ENCODE peak calls at places on chromosome 20, in five cellular contexts. One of them, this sample, is unnamed.

GRCh38 chr20:62305765-62306431 is 3.1 kb downstream of the ADRM1 start:
- DNase-seq in cardiac muscle cell: no peak
- DNase-seq in A549: no peak
- DNase-seq in AG04449: no peak
- DNase-seq in brain microvascular endothelial cell: no peak
- DNase-seq in this sample: no peak

GRCh38 chr20:2658414-2659354 is 5.3 kb downstream of the IDH3B start:
- DNase-seq in brain microvascular endothelial cell: no peak
- DNase-seq in A549: peak; percentile 52
- DNase-seq in cardiac muscle cell: no peak
- DNase-seq in AG04449: no peak
- DNase-seq in this sample: no peak

GRCh38 chr20:31494131-31494530 is 19.0 kb downstream of the REM1 start:
- DNase-seq in cardiac muscle cell: no peak
- DNase-seq in brain microvascular endothelial cell: no peak
- DNase-seq in AG04449: no peak
- DNase-seq in A549: peak; percentile 43
- DNase-seq in this sample: no peak

GRCh38 chr20:57870597-57871236 is 160.9 kb upstream of the PMEPA1 start:
- DNase-seq in cardiac muscle cell: no peak
- DNase-seq in A549: no peak
- DNase-seq in AG04449: no peak
- DNase-seq in brain microvascular endothelial cell: no peak
- DNase-seq in this sample: no peak

GRCh38 chr20:46182801-46183200 is 64.7 kb downstream of the CD40 start:
- DNase-seq in cardiac muscle cell: no peak
- DNase-seq in AG04449: no peak
- DNase-seq in A549: no peak
- DNase-seq in brain microvascular endothelial cell: no peak
- DNase-seq in this sample: no peak

GRCh38 chr20:5863040-5863811 is 87.1 kb downstream of the TRMT6 start:
- DNase-seq in A549: no peak
- DNase-seq in brain microvascular endothelial cell: peak; percentile 82
- DNase-seq in AG04449: peak; percentile 28
- DNase-seq in cardiac muscle cell: no peak
- DNase-seq in this sample: peak; percentile 57

GRCh38 chr20:31844737-31845299 is 586 bp downstream of the FOXS1 start:
- DNase-seq in AG04449: no peak
- DNase-seq in cardiac muscle cell: no peak
- DNase-seq in brain microvascular endothelial cell: no peak
- DNase-seq in A549: no peak
- DNase-seq in this sample: no peak

GRCh38 chr20:10733122-10733521 is 59.3 kb upstream of the JAG1 start:
- DNase-seq in cardiac muscle cell: no peak
- DNase-seq in brain microvascular endothelial cell: no peak
- DNase-seq in AG04449: no peak
- DNase-seq in A549: no peak
- DNase-seq in this sample: no peak

GRCh38 chr20:19347943-19348456 is 135.6 kb downstream of the SLC24A3 start:
- DNase-seq in AG04449: no peak
- DNase-seq in cardiac muscle cell: no peak
- DNase-seq in brain microvascular endothelial cell: no peak
- DNase-seq in A549: no peak
- DNase-seq in this sample: no peak

GRCh38 chr20:31839782-31840487 is 5.5 kb downstream of the FOXS1 start:
- DNase-seq in cardiac muscle cell: no peak
- DNase-seq in AG04449: no peak
- DNase-seq in brain microvascular endothelial cell: no peak
- DNase-seq in A549: no peak
- DNase-seq in this sample: no peak

GRCh38 chr20:21808863-21809664 is 103.6 kb downstream of the PAX1 start:
- DNase-seq in cardiac muscle cell: peak; percentile 82
- DNase-seq in A549: peak; percentile 66
- DNase-seq in AG04449: no peak
- DNase-seq in brain microvascular endothelial cell: no peak
- DNase-seq in this sample: no peak

GRCh38 chr20:49674383-49675352 is 39.0 kb downstream of the B4GALT5 start:
- DNase-seq in brain microvascular endothelial cell: no peak
- DNase-seq in AG04449: no peak
- DNase-seq in cardiac muscle cell: no peak
- DNase-seq in A549: peak; percentile 85
- DNase-seq in this sample: no peak

GRCh38 chr20:44643596-44644383 is 7.7 kb downstream of the ADA start:
- DNase-seq in brain microvascular endothelial cell: peak; percentile 95
- DNase-seq in AG04449: peak; percentile 28
- DNase-seq in cardiac muscle cell: peak; percentile 41
- DNase-seq in A549: peak; percentile 62
- DNase-seq in this sample: peak; percentile 53

GRCh38 chr20:23116301-23117089 is 30.4 kb upstream of the CD93 start:
- DNase-seq in AG04449: peak; percentile 40
- DNase-seq in A549: no peak
- DNase-seq in brain microvascular endothelial cell: no peak
- DNase-seq in cardiac muscle cell: peak; percentile 27
- DNase-seq in this sample: no peak

GRCh38 chr20:47724910-47725247 is 60.4 kb downstream of the SULF2 start:
- DNase-seq in A549: no peak
- DNase-seq in cardiac muscle cell: no peak
- DNase-seq in brain microvascular endothelial cell: no peak
- DNase-seq in AG04449: no peak
- DNase-seq in this sample: no peak

GRCh38 chr20:23547613-23548012 is 20.7 kb downstream of the CST9L start:
- DNase-seq in A549: no peak
- DNase-seq in cardiac muscle cell: no peak
- DNase-seq in AG04449: no peak
- DNase-seq in brain microvascular endothelial cell: no peak
- DNase-seq in this sample: no peak

GRCh38 chr20:9374068-9374467 is 140.3 kb upstream of the LAMP5 start:
- DNase-seq in cardiac muscle cell: no peak
- DNase-seq in AG04449: no peak
- DNase-seq in brain microvascular endothelial cell: no peak
- DNase-seq in A549: no peak
- DNase-seq in this sample: no peak

GRCh38 chr20:57919059-57919458 is 209.2 kb upstream of the PMEPA1 start:
- DNase-seq in A549: no peak
- DNase-seq in brain microvascular endothelial cell: no peak
- DNase-seq in AG04449: no peak
- DNase-seq in cardiac muscle cell: no peak
- DNase-seq in this sample: no peak

GRCh38 chr20:41299899-41300298 is 17.6 kb downstream of the ZHX3 start:
- DNase-seq in AG04449: no peak
- DNase-seq in A549: no peak
- DNase-seq in cardiac muscle cell: no peak
- DNase-seq in brain microvascular endothelial cell: peak; percentile 33
- DNase-seq in this sample: no peak

GRCh38 chr20:35791823-35792222 is 20.0 kb downstream of the PHF20 start:
- DNase-seq in brain microvascular endothelial cell: no peak
- DNase-seq in AG04449: peak; percentile 91
- DNase-seq in A549: no peak
- DNase-seq in cardiac muscle cell: no peak
- DNase-seq in this sample: peak; percentile 37

GRCh38 chr20:32528905-32529670 is 56.0 kb downstream of the NOL4L start:
- DNase-seq in cardiac muscle cell: no peak
- DNase-seq in brain microvascular endothelial cell: no peak
- DNase-seq in A549: no peak
- DNase-seq in AG04449: no peak
- DNase-seq in this sample: no peak

GRCh38 chr20:32467506-32468312 is 109.6 kb downstream of the ASXL1 start:
- DNase-seq in cardiac muscle cell: no peak
- DNase-seq in brain microvascular endothelial cell: no peak
- DNase-seq in AG04449: no peak
- DNase-seq in A549: no peak
- DNase-seq in this sample: no peak

GRCh38 chr20:25081730-25082497 is at the start of gene VSX1:
- DNase-seq in A549: no peak
- DNase-seq in brain microvascular endothelial cell: no peak
- DNase-seq in AG04449: no peak
- DNase-seq in cardiac muscle cell: no peak
- DNase-seq in this sample: no peak

GRCh38 chr20:51372176-51372803 is 170.2 kb downstream of the NFATC2 start:
- DNase-seq in A549: peak; percentile 91
- DNase-seq in cardiac muscle cell: peak; percentile 87
- DNase-seq in AG04449: no peak
- DNase-seq in brain microvascular endothelial cell: peak; percentile 69
- DNase-seq in this sample: peak; percentile 34

DNA sequence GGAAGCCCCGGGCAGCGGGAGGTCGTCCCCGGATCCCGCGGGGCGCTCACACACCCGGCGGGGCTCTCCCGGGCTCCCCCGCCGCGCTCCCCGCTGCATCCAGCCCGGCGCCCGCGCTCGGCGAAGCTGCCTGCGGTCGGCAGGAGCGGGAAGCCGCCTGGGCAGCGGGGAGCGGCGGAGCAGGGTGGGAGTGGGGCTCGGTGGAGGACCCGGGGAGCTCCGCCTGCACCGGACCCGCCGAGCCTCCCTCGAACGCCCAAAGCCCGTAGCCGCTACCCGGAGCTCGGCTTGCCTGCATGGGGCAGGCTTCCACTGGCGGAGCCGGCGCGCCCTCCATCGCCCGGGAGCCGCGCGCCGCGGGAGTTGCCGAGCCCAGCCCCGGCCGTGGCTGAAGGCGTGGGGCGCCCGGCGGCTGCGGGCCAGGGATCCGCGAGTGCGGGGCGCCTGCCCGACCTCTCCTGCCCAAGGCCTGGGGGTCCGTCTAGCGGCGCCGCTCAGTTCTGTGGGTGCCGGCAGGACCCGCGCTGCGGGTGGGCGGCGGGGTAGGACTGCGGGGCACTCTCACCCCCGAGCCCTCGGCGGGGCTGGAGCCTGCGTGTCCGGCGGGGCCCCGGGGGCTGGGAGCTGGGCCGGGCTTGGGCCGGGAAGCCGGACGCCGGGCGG is 671 bp downstream of the CDH4 start:
- DNase-seq in brain microvascular endothelial cell: no peak
- DNase-seq in AG04449: no peak
- DNase-seq in A549: peak; percentile 32
- DNase-seq in cardiac muscle cell: peak; percentile 37
- DNase-seq in this sample: no peak
- H3K4me3 ChIP-seq in brain microvascular endothelial cell: peak overlapping the region; percentile 56
- H3K4me3 ChIP-seq in AG04449: peak overlapping the region; percentile 53
- H3K4me3 ChIP-seq in A549: peak overlapping the region; percentile 76
- H3K4me3 ChIP-seq in cardiac muscle cell: peak overlapping the region; percentile 36
- H3K4me3 ChIP-seq in this sample: peak overlapping the region; percentile 64

GRCh38 chr20:4247898-4248858 is 232.8 kb upstream of the RNF24 start:
- DNase-seq in A549: no peak
- DNase-seq in brain microvascular endothelial cell: no peak
- DNase-seq in cardiac muscle cell: no peak
- DNase-seq in AG04449: no peak
- DNase-seq in this sample: no peak
- H3K4me3 ChIP-seq in A549: peak overlapping the region; percentile 72
- H3K4me3 ChIP-seq in brain microvascular endothelial cell: no peak overlapping the region
- H3K4me3 ChIP-seq in cardiac muscle cell: no peak overlapping the region
- H3K4me3 ChIP-seq in AG04449: no peak overlapping the region
- H3K4me3 ChIP-seq in this sample: peak overlapping the region; percentile 3

GRCh38 chr20:14334306-14334930 is 3.0 kb downstream of the FLRT3 start:
- DNase-seq in AG04449: no peak
- DNase-seq in cardiac muscle cell: peak; percentile 75
- DNase-seq in brain microvascular endothelial cell: peak; percentile 45
- DNase-seq in A549: peak; percentile 37
- DNase-seq in this sample: peak; percentile 45

GRCh38 chr20:14331671-14332070 is 5.7 kb downstream of the FLRT3 start:
- DNase-seq in AG04449: no peak
- DNase-seq in A549: no peak
- DNase-seq in cardiac muscle cell: no peak
- DNase-seq in brain microvascular endothelial cell: no peak
- DNase-seq in this sample: no peak

GRCh38 chr20:14333734-14334133 is 3.7 kb downstream of the FLRT3 start:
- DNase-seq in brain microvascular endothelial cell: no peak
- DNase-seq in AG04449: no peak
- DNase-seq in cardiac muscle cell: no peak
- DNase-seq in A549: no peak
- DNase-seq in this sample: no peak

GRCh38 chr20:14335122-14335521 is 2.3 kb downstream of the FLRT3 start:
- DNase-seq in cardiac muscle cell: no peak
- DNase-seq in brain microvascular endothelial cell: no peak
- DNase-seq in AG04449: no peak
- DNase-seq in A549: no peak
- DNase-seq in this sample: no peak

GRCh38 chr20:14332796-14333345 is 4.5 kb downstream of the FLRT3 start:
- DNase-seq in A549: no peak
- DNase-seq in AG04449: no peak
- DNase-seq in cardiac muscle cell: no peak
- DNase-seq in brain microvascular endothelial cell: no peak
- DNase-seq in this sample: no peak
- H3K4me3 ChIP-seq in A549: no peak overlapping the region
- H3K4me3 ChIP-seq in AG04449: no peak overlapping the region
- H3K4me3 ChIP-seq in cardiac muscle cell: no peak overlapping the region
- H3K4me3 ChIP-seq in brain microvascular endothelial cell: no peak overlapping the region
- H3K4me3 ChIP-seq in this sample: no peak overlapping the region

GRCh38 chr20:59402697-59403096 is 102.3 kb downstream of the EDN3 start:
- DNase-seq in brain microvascular endothelial cell: no peak
- DNase-seq in AG04449: no peak
- DNase-seq in cardiac muscle cell: no peak
- DNase-seq in A549: no peak
- DNase-seq in this sample: no peak
- H3K4me3 ChIP-seq in brain microvascular endothelial cell: no peak overlapping the region
- H3K4me3 ChIP-seq in AG04449: no peak overlapping the region
- H3K4me3 ChIP-seq in cardiac muscle cell: peak overlapping the region; percentile 29
- H3K4me3 ChIP-seq in A549: no peak overlapping the region
- H3K4me3 ChIP-seq in this sample: no peak overlapping the region

DNA sequence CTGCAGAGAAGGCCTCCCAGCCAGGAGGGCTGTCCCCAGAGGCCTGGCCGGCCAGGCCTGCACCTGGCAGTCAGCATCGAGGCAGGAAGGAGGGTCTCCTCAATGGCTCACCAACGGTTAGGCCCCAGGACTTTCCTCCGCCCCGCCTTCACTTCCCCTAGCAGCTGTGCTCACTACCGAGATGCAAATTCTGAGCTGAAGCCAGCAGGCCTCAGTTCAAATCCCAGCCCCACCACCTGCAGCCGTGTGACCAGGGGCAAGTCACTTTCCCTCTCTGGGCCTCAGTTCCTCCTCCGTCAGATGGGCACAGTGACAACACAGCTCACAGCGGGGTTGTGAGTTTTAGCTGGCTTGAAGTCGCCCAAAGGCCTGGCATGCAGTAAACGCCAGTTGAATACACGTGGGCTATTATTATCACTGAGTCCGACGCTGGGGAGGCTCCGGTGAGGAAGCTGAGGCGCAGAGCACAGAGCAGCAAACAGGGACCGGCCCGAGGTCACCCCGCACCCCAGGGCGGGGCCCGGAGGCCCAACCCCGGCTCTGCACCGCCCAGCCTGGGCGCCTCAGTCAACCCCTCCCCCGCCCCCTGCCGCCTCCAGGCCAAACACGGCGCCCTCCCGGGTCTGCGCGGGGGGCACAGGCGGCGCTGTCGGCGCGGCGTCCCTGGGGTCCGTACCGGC is 717 bp downstream of the E2F1 start:
- DNase-seq in cardiac muscle cell: no peak
- DNase-seq in brain microvascular endothelial cell: no peak
- DNase-seq in AG04449: no peak
- DNase-seq in A549: no peak
- DNase-seq in this sample: no peak
- H3K4me3 ChIP-seq in cardiac muscle cell: peak overlapping the region; percentile 39
- H3K4me3 ChIP-seq in brain microvascular endothelial cell: peak overlapping the region; percentile 56
- H3K4me3 ChIP-seq in AG04449: peak overlapping the region; percentile 49
- H3K4me3 ChIP-seq in A549: peak overlapping the region; percentile 85
- H3K4me3 ChIP-seq in this sample: peak overlapping the region; percentile 44